ENCODE peak calls at places on chromosome 12, in four cellular contexts. Y, V, K and W are unnamed samples.

GRCh38 chr12:27333311-27334009 is 824 bp downstream of the BMAL2 start:
- DNase-seq in Y (no peak), K (no peak), V (no peak), W (peak)

GRCh38 chr12:94225924-94226630 is 77.7 kb downstream of the PLXNC1 start:
- DNase-seq in V (no peak), Y (no peak), K (no peak), W (no peak)

GRCh38 chr12:87806310-87806709 is 222.9 kb downstream of the C12orf50 start:
- DNase-seq in V (no peak), Y (no peak), K (no peak), W (no peak)

GRCh38 chr12:121799175-121799841 is 4.5 kb upstream of the SETD1B start:
- DNase-seq in Y (peak), K (peak), V (peak), W (peak)

GRCh38 chr12:2248087-2248900 is 195.5 kb downstream of the CACNA1C start:
- DNase-seq in K (no peak), V (no peak), Y (no peak), W (no peak)

GRCh38 chr12:52523825-52524224 is 3.6 kb upstream of the KRT5 start:
- DNase-seq in V (no peak), Y (no peak), K (no peak), W (no peak)

GRCh38 chr12:76768566-76768965 is 4.7 kb downstream of the ZDHHC17 start:
- DNase-seq in V (no peak), K (no peak), Y (no peak), W (no peak)

GRCh38 chr12:16121953-16122352 is 155.5 kb downstream of the SLC15A5 start:
- DNase-seq in V (no peak), Y (no peak), K (no peak), W (peak)

GRCh38 chr12:130031571-130032189 is 127.9 kb upstream of the TMEM132D start:
- DNase-seq in K (peak), V (peak), Y (peak), W (peak)

GRCh38 chr12:5872745-5873144 is 72.3 kb downstream of the ANO2 start:
- DNase-seq in Y (no peak), V (no peak), K (no peak), W (peak)

GRCh38 chr12:48875944-48876520 is 10.4 kb upstream of the RND1 start:
- DNase-seq in K (no peak), V (no peak), Y (no peak), W (no peak)

GRCh38 chr12:131929530-131930456 is 717 bp downstream of the PUS1 start:
- DNase-seq in Y (no peak), K (no peak), V (peak), W (peak)

GRCh38 chr12:50248406-50248805 is 34.9 kb downstream of the LIMA1 start:
- DNase-seq in K (no peak), V (no peak), Y (no peak), W (no peak)

GRCh38 chr12:18139989-18140596 is 50.1 kb upstream of the RERGL start:
- DNase-seq in V (peak), K (no peak), Y (no peak), W (peak)

GRCh38 chr12:46886541-46887041 is 60.8 kb upstream of the SLC38A4 start:
- DNase-seq in V (no peak), Y (no peak), K (no peak), W (no peak)

DNA sequence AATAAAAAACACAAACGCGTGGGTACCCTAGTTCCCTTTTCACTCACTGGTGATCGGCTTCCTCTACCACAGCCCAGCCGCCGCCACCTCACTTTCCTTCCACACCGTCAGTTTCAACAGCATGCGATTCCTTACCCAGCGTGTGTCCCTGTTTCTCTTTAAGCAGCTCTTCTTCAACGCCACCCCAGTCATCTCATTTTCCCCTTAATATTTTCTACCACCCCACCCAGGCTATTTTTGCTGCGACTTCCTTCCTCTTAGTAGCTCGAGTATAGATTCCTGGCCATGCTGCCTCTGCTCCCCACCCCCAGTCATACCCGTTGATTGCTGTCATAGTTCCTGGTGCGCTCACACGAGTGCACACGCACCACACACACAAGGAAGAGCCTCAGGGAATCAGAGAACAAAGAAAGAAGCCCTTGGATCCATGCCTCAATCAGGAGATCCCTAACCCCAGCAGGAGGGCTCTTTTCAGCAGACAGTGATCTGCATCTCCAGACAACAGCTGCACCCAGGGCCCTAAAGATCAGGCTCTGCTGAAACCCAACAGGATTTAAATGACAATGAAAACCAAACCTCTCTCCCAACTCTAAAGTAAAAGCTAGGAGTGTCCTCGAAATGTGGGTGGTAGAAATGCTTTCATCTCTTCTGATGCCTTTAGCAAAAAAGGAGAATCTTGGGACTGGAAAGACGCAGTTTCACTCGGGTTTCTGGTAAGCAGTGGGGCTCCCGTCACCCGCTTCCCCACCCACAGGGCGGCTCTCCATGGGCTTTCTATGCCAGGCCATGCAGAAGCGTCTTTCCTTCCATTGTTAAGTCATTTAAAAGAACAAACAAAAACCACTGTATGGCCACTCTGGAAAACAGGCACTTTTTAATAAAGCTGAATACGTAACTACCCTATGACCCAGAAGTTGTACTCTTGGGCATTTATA is 23.8 kb downstream of the VPS37B start:
- DNase-seq in V (peak), K (no peak), Y (peak), W (peak)
- H3K27ac ChIP-seq in V (peak), K (peak), Y (peak), W (peak)

GRCh38 chr12:96194901-96195844 is 998 bp downstream of the ELK3 start:
- DNase-seq in Y (no peak), V (peak), K (peak), W (peak)

GRCh38 chr12:96195845-96196451 is 1.8 kb downstream of the ELK3 start:
- DNase-seq in K (no peak), V (no peak), Y (no peak), W (peak)

GRCh38 chr12:96192926-96193573 is 1.1 kb upstream of the ELK3 start:
- DNase-seq in K (no peak), Y (no peak), V (no peak), W (no peak)

GRCh38 chr12:96194572-96194889 is 356 bp downstream of the ELK3 start:
- DNase-seq in Y (no peak), K (no peak), V (no peak), W (no peak)

GRCh38 chr12:96193725-96194571 is at the start of gene ELK3:
- DNase-seq in Y (peak), V (peak), K (peak), W (peak)
- H3K27ac ChIP-seq in Y (peak), V (peak), K (peak), W (peak)

DNA sequence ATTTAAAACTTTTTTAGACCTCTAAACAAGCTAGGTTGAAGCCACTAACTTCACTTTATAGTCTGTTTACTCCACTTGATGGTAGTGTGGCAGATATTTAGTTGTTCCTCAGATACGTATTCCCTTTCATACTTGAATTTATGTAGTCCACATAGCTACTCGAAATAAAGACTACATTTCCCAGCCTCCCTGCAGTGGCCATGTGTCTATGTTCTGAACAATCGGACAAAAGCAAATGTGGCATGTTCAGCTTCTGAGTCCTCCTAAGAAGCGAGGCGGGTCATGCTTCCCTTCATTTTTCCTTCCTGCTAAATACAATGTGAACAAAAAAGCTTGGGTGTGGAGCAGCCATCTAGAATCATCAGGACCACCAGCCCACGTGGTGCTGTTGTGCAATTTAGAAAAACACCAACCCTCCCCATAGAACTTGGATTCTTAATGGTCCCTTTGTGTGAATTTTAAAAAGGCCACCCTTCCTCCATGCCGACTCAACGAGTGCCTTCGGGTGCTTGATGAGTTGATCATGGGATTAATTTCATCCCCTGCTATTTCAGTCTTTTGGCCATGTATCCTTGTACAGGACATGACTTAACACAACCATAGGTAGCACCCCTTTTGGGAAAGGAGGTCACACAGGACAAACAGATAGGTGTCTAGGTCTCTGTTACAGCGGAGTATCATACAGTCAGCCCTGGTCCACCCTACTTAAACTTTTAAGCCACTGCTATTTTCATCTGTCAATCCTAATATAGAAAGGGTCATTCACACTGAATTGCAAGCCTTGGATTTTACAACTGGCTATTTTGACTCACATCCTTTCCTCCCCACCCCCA is 60.7 kb downstream of the ZFC3H1 start:
- DNase-seq in V (no peak), K (no peak), Y (no peak), W (no peak)
- H3K27ac ChIP-seq in V (no peak), K (no peak), Y (no peak), W (no peak)

DNA sequence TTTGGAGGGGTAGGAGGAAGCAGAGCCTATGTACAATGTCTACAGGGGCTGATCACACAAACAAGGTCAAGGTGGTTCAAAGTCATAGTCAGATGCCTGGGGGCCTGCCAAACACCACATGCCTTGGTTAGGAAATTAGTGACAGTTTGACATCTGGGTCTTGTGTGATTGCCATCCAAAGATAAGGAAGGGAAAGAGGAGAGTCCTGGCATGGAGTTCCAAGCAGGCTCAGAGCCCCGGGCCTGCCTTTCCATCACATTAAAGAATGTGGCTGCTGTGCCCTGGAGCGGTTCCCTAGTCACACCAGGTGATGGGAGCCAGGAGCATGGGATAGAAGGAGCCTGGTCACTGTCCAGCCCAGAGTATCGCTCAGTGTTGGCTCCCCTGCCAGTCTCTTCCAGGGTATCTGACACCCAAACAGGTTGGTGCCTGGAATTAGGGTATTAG is 53.6 kb upstream of the BCL2L14 start:
- DNase-seq in Y (no peak), V (no peak), K (no peak), W (no peak)
- H3K27ac ChIP-seq in Y (no peak), V (no peak), K (no peak), W (no peak)